ENCODE peak calls at places on chromosomes 13 and 19, in eight cellular contexts. L is MM.1S, H is HCT116, V is PC-3, X is OCI-LY7, K is GM23248, D is neural progenitor cell, G is SK-N-SH. I is an unnamed sample.

GRCh38 chr19:55087542-55087935 is 11.9 kb downstream of the EPS8L1 start:
- DNase-seq in V (no peak), K (peak; percentile 56), L (no peak), X (no peak), G (no peak), H (no peak), D (no peak), I (peak; percentile 62)

GRCh38 chr19:17755977-17756670 is 4.8 kb downstream of the FCHO1 start:
- DNase-seq in H (no peak), D (peak; percentile 94), L (no peak), V (peak; percentile 22), G (peak; percentile 78), X (peak; percentile 91), K (no peak), I (peak; percentile 87)

GRCh38 chr13:40401911-40402776 is 264.3 kb downstream of the FOXO1 start:
- DNase-seq in G (no peak), V (peak; percentile 89), D (no peak), K (peak; percentile 96), H (peak; percentile 64), X (peak; percentile 67), L (no peak), I (no peak)

GRCh38 chr19:719081-719512 is 10.4 kb downstream of the PALM start:
- DNase-seq in H (no peak), K (peak; percentile 70), X (no peak), G (no peak), L (no peak), V (no peak), D (no peak), I (peak; percentile 43)

GRCh38 chr13:45409993-45410392 is 8.2 kb downstream of the SLC25A30 start:
- DNase-seq in D (no peak), H (no peak), L (no peak), G (no peak), V (peak; percentile 5), K (no peak), X (no peak), I (no peak)

GRCh38 chr19:33723512-33723911 is 73.2 kb upstream of the KCTD15 start:
- DNase-seq in K (no peak), H (no peak), V (no peak), X (no peak), L (no peak), G (no peak), D (no peak), I (no peak)

GRCh38 chr19:28159065-28159464 is 1053.9 kb downstream of the UQCRFS1 start:
- DNase-seq in K (no peak), X (no peak), L (no peak), D (no peak), G (no peak), H (no peak), V (no peak), I (no peak)

GRCh38 chr19:37716140-37716539 is 3.4 kb downstream of the ZNF607 start:
- DNase-seq in G (no peak), X (no peak), L (no peak), H (no peak), V (no peak), K (no peak), D (no peak), I (no peak)

GRCh38 chr19:41422456-41422855 is 4.7 kb downstream of the B3GNT8 start:
- DNase-seq in H (no peak), V (no peak), G (no peak), X (no peak), D (no peak), L (no peak), K (no peak), I (no peak)

GRCh38 chr19:30667746-30668145 is 295.6 kb downstream of the ZNF536 start:
- DNase-seq in L (no peak), G (no peak), V (no peak), K (no peak), X (no peak), H (no peak), D (no peak), I (no peak)

GRCh38 chr13:46352810-46353209 is 34.2 kb downstream of the RUBCNL start:
- DNase-seq in H (no peak), K (no peak), L (no peak), V (no peak), X (no peak), G (no peak), D (no peak), I (no peak)

GRCh38 chr13:38888309-38888708 is 102.3 kb downstream of the STOML3 start:
- DNase-seq in K (peak; percentile 87), X (no peak), G (no peak), L (no peak), V (peak; percentile 16), D (no peak), H (no peak), I (no peak)

GRCh38 chr19:1166872-1167573 is 7.0 kb downstream of the SBNO2 start:
- DNase-seq in X (no peak), D (no peak), L (no peak), G (no peak), V (peak; percentile 28), H (no peak), K (no peak), I (no peak)

GRCh38 chr19:10416380-10417257 is 3.7 kb upstream of the PDE4A start:
- DNase-seq in G (peak; percentile 99), K (peak; percentile 93), L (peak; percentile 94), H (peak; percentile 89), V (peak; percentile 91), X (peak; percentile 97), D (peak; percentile 95), I (peak; percentile 92)

GRCh38 chr19:47124937-47125668 is 5.5 kb upstream of the SAE1 start:
- DNase-seq in K (peak; percentile 81), D (peak; percentile 83), G (peak; percentile 73), V (peak; percentile 86), H (peak; percentile 85), L (peak; percentile 55), X (peak; percentile 74), I (peak; percentile 96)

GRCh38 chr13:74741732-74742131 is 607.5 kb upstream of the KLF12 start:
- DNase-seq in K (no peak), D (no peak), L (no peak), H (no peak), V (no peak), G (no peak), X (no peak), I (no peak)
- TF ChIP-seq EZH2phosphoT487 in K (no peak), D (no peak), L (no peak), H (no peak), V (no peak), G (no peak), X (no peak), I (no peak)

GRCh38 chr19:4077011-4077382 is 10.3 kb upstream of the ZBTB7A start:
- DNase-seq in H (no peak), L (no peak), G (no peak), X (no peak), V (no peak), K (no peak), D (no peak), I (no peak)

GRCh38 chr19:4071610-4072009 is 4.9 kb upstream of the ZBTB7A start:
- DNase-seq in L (no peak), V (no peak), K (no peak), G (no peak), H (no peak), D (no peak), X (no peak), I (no peak)

GRCh38 chr19:4077800-4078683 is 11.3 kb upstream of the ZBTB7A start:
- DNase-seq in V (peak; percentile 20), K (peak; percentile 64), X (peak; percentile 55), H (no peak), G (no peak), L (peak; percentile 81), D (no peak), I (peak; percentile 69)

GRCh38 chr19:4080473-4080872 is 13.8 kb upstream of the ZBTB7A start:
- DNase-seq in G (no peak), V (no peak), X (no peak), K (no peak), D (no peak), L (no peak), H (no peak), I (no peak)

GRCh38 chr19:4075373-4075772 is 8.7 kb upstream of the ZBTB7A start:
- DNase-seq in X (no peak), L (no peak), K (peak; percentile 33), V (no peak), H (no peak), D (no peak), G (no peak), I (no peak)
- TF ChIP-seq EZH2phosphoT487 in X (no peak), L (no peak), K (no peak), V (no peak), H (no peak), D (no peak), G (no peak), I (no peak)

GRCh38 chr19:35143231-35143715 is at the start of gene FXYD7:
- DNase-seq in L (no peak), G (peak; percentile 66), D (peak; percentile 69), K (no peak), V (no peak), X (no peak), H (no peak), I (peak; percentile 64)

GRCh38 chr19:35144259-35144599 is 1.2 kb downstream of the FXYD7 start:
- DNase-seq in V (no peak), K (no peak), H (no peak), G (no peak), D (peak; percentile 16), X (no peak), L (no peak), I (no peak)

GRCh38 chr19:35141627-35142401 is 1.2 kb upstream of the FXYD7 start:
- DNase-seq in D (peak; percentile 42), L (no peak), X (peak; percentile 45), K (no peak), V (no peak), H (no peak), G (no peak), I (no peak)

GRCh38 chr19:35143818-35144217 is 763 bp downstream of the FXYD7 start:
- DNase-seq in H (no peak), L (no peak), D (no peak), G (no peak), V (no peak), X (no peak), K (no peak), I (no peak)

DNA sequence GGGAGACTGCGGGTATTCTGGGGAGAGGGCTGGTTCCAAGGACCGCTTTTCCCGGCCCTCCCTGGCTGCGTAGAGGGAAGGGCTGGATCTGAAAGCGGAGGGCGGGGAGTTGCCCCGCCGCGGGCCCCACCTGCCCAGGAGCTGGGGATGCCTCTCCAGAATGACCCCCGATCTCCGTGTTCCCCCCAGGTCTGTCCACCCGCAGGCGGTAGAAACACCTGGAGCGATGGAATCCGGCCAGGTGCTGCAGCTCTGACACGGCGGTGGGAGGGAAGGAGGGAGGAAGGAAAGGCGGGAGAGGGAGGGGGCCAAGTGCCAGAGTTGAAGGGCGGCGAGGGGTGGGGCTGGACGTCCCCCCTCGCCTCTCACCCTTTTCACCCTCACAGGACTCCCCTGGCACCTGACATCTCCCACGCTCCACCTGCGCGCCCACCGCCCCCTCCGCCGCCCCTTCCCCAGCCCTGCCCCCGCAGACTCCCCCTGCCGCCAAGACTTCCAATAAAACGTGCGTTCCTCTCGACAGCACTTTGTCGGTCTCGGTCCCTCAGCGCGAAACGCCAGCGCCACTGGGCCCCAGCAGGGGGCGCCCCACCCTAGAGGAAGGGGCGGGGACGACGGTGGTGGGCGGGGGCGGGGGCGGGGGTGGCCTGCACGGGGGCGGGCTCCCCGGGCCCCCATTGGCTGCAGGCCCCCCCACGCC is 374 bp upstream of the FXYD7 start:
- DNase-seq in G (peak; percentile 91), X (peak; percentile 77), L (peak; percentile 47), D (peak; percentile 84), V (peak; percentile 63), K (no peak), H (no peak), I (peak; percentile 91)
- TF ChIP-seq EZH2phosphoT487 in G (no peak), X (no peak), L (no peak), D (peak; percentile 37), V (no peak), K (no peak), H (no peak), I (no peak)

GRCh38 chr13:33494596-33495214 is 209.2 kb upstream of the STARD13 start:
- DNase-seq in G (no peak), V (peak; percentile 86), X (no peak), D (no peak), L (no peak), K (peak; percentile 68), H (peak; percentile 64), I (peak; percentile 20)
- TF ChIP-seq EZH2phosphoT487 in G (no peak), V (no peak), X (no peak), D (no peak), L (no peak), K (no peak), H (no peak), I (no peak)

I was measured in GM23338.